ENCODE peak calls at places on chromosomes 2 and 18, in five cellular contexts. V is OCI-LY7, B is esophagus squamous epithelium, J is upper lobe of left lung, M is dorsolateral prefrontal cortex. W is an unnamed sample.

GRCh38 chr2:148615446-148615845 is 29.1 kb upstream of the EPC2 start:
- DNase-seq in V (no peak), B (no peak), J (no peak), M (peak; percentile 31), W (no peak)

GRCh38 chr2:144325086-144325485 is 194.8 kb downstream of the ZEB2 start:
- DNase-seq in M (no peak), J (no peak), B (no peak), V (peak; percentile 31), W (no peak)

GRCh38 chr2:134119117-134119671 is 134.7 kb upstream of the MGAT5 start:
- DNase-seq in B (no peak), M (no peak), J (no peak), V (peak; percentile 83), W (no peak)

GRCh38 chr2:189441709-189442074 is 418 bp downstream of the WDR75 start:
- DNase-seq in B (no peak), M (no peak), J (no peak), V (no peak), W (no peak)

GRCh38 chr2:241733391-241734207 is 831 bp upstream of the D2HGDH start:
- DNase-seq in B (no peak), M (no peak), J (no peak), V (no peak), W (no peak)

GRCh38 chr2:234463626-234464290 is 33.1 kb downstream of the ARL4C start:
- DNase-seq in B (no peak), V (no peak), J (peak; percentile 38), M (no peak), W (no peak)

GRCh38 chr18:30481871-30482270 is 560.7 kb downstream of the DSC3 start:
- DNase-seq in V (no peak), B (no peak), M (no peak), J (no peak), W (no peak)

GRCh38 chr2:77487074-77487803 is 34.9 kb downstream of the LRRTM4 start:
- DNase-seq in V (no peak), B (no peak), M (no peak), J (no peak), W (no peak)

GRCh38 chr2:3870222-3870621 is 166.8 kb downstream of the DCDC2C start:
- DNase-seq in V (no peak), B (no peak), M (no peak), J (no peak), W (no peak)

GRCh38 chr2:106536490-106536889 is 49.3 kb downstream of the CD8B2 start:
- DNase-seq in B (no peak), M (no peak), V (no peak), J (no peak), W (no peak)

GRCh38 chr2:88177556-88177955 is 7.4 kb downstream of the THNSL2 start:
- DNase-seq in B (no peak), M (no peak), J (no peak), V (no peak), W (no peak)

GRCh38 chr2:148546270-148546669 is 98.3 kb upstream of the EPC2 start:
- DNase-seq in J (peak; percentile 38), M (no peak), B (no peak), V (no peak), W (no peak)

GRCh38 chr2:215397632-215398341 is 38.1 kb downstream of the FN1 start:
- DNase-seq in B (no peak), J (peak; percentile 51), V (no peak), M (no peak), W (no peak)

GRCh38 chr18:28039078-28039477 is 137.9 kb downstream of the CDH2 start:
- DNase-seq in J (no peak), B (no peak), M (no peak), V (no peak), W (no peak)

GRCh38 chr18:57859314-57859713 is 56.2 kb upstream of the ATP8B1 start:
- DNase-seq in B (no peak), M (no peak), V (peak; percentile 4), J (no peak), W (no peak)

GRCh38 chr18:67402543-67402942 is 114.0 kb downstream of the DSEL start:
- DNase-seq in J (no peak), M (no peak), B (no peak), V (no peak), W (no peak)

GRCh38 chr2:169775765-169776482 is 22.7 kb upstream of the SSB start:
- DNase-seq in B (no peak), M (no peak), J (no peak), V (no peak), W (no peak)

GRCh38 chr18:5585653-5586052 is 41.9 kb upstream of the EPB41L3 start:
- DNase-seq in J (no peak), V (no peak), M (no peak), B (no peak), W (no peak)

GRCh38 chr18:53551868-53552426 is 672.5 kb downstream of the MBD2 start:
- DNase-seq in J (no peak), V (no peak), M (no peak), B (no peak), W (no peak)

GRCh38 chr18:23357992-23358594 is 95.0 kb upstream of the RIOK3 start:
- DNase-seq in J (peak; percentile 57), V (no peak), M (peak; percentile 33), B (no peak), W (no peak)

GRCh38 chr2:169039702-169040101 is 8.6 kb upstream of the ABCB11 start:
- DNase-seq in J (no peak), M (no peak), V (no peak), B (no peak), W (no peak)

GRCh38 chr2:62313433-62314227 is 117.7 kb downstream of the B3GNT2 start:
- DNase-seq in M (no peak), J (no peak), V (peak; percentile 53), B (no peak), W (no peak)

GRCh38 chr18:9466127-9466526 is 9.2 kb upstream of the RALBP1 start:
- DNase-seq in B (no peak), J (no peak), M (no peak), V (no peak), W (no peak)

GRCh38 chr18:9474103-9474982 is 970 bp upstream of the RALBP1 start:
- DNase-seq in B (no peak), M (no peak), V (no peak), J (no peak), W (no peak)

GRCh38 chr18:9466911-9467310 is 8.4 kb upstream of the RALBP1 start:
- DNase-seq in B (no peak), M (no peak), V (no peak), J (no peak), W (no peak)

GRCh38 chr18:9468998-9469397 is 6.3 kb upstream of the RALBP1 start:
- DNase-seq in V (no peak), J (no peak), M (no peak), B (no peak), W (no peak)

GRCh38 chr18:9469700-9470099 is 5.6 kb upstream of the RALBP1 start:
- DNase-seq in J (no peak), B (no peak), M (no peak), V (no peak), W (no peak)
- H3K4me3 ChIP-seq in J (no peak overlapping the region), B (no peak overlapping the region), M (no peak overlapping the region), V (no peak overlapping the region), W (no peak overlapping the region)

GRCh38 chr2:111663471-111663951 is 220.5 kb downstream of the ANAPC1 start:
- DNase-seq in B (no peak), V (no peak), M (no peak), J (no peak), W (no peak)

GRCh38 chr2:111664451-111664850 is 219.5 kb downstream of the ANAPC1 start:
- DNase-seq in B (no peak), V (no peak), M (no peak), J (no peak), W (no peak)

GRCh38 chr2:111661286-111661940 is 222.6 kb downstream of the ANAPC1 start:
- DNase-seq in V (no peak), B (no peak), J (no peak), M (no peak), W (no peak)

GRCh38 chr2:111662039-111662740 is 221.8 kb downstream of the ANAPC1 start:
- DNase-seq in J (no peak), V (no peak), B (no peak), M (no peak), W (no peak)

GRCh38 chr2:111662771-111663470 is 221.1 kb downstream of the ANAPC1 start:
- DNase-seq in V (no peak), M (no peak), B (no peak), J (no peak), W (no peak)
- H3K4me3 ChIP-seq in V (no peak overlapping the region), M (no peak overlapping the region), B (no peak overlapping the region), J (no peak overlapping the region), W (no peak overlapping the region)

GRCh38 chr2:97995734-97996624 is at the start of gene TMEM131:
- DNase-seq in V (peak; percentile 95), J (peak; percentile 92), M (peak; percentile 91), B (peak; percentile 79), W (peak; percentile 96)

GRCh38 chr2:97996679-97997078 is 931 bp upstream of the TMEM131 start:
- DNase-seq in B (no peak), V (no peak), M (no peak), J (no peak), W (no peak)

GRCh38 chr2:97999536-97999935 is 3.8 kb upstream of the TMEM131 start:
- DNase-seq in V (no peak), B (no peak), J (no peak), M (no peak), W (no peak)

GRCh38 chr2:97998431-97998830 is 2.7 kb upstream of the TMEM131 start:
- DNase-seq in V (no peak), B (no peak), M (no peak), J (no peak), W (no peak)

DNA sequence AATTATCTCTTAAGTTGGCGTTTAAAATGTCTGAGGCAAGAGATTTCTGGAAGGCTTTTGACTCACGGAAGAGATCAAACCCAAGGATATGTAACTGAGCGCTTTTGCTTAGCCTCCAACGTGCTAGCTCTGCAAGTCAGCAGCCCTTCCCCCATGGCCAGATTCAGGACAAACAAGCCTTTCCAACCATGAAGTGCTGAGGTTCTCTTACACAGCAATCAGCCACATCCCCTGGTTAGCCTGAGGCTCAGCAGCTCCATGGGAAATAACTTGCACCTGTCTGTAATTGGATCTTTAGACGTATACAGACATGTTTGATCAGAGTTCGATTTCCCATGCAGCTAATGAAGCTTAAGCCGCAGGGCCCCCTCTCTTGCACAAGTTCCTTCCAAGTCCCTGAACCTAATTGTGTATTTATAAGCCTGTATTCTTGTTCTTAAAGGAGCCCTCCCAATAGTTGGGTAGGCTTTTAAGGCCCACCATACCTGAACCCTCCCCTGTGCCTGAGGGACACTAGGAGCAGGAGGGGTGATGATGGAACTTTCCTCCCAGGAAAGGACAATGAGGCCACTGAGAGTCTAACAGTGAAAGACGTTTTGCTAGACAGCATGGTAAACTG is 2.1 kb upstream of the TMEM131 start:
- DNase-seq in V (no peak), M (no peak), J (no peak), B (no peak), W (no peak)
- H3K4me3 ChIP-seq in V (no peak overlapping the region), M (no peak overlapping the region), J (no peak overlapping the region), B (no peak overlapping the region), W (no peak overlapping the region)

GRCh38 chr2:126776701-126777619 is 121.0 kb downstream of the GYPC start:
- DNase-seq in V (peak; percentile 73), J (peak; percentile 81), M (peak; percentile 83), B (no peak), W (peak; percentile 89)

GRCh38 chr2:126774761-126775160 is 118.8 kb downstream of the GYPC start:
- DNase-seq in B (no peak), J (no peak), V (no peak), M (no peak), W (peak; percentile 30)

GRCh38 chr2:126777620-126777978 is 121.1 kb upstream of the TEX51 start:
- DNase-seq in M (no peak), B (no peak), J (no peak), V (no peak), W (no peak)

GRCh38 chr2:126775300-126775985 is 119.5 kb downstream of the GYPC start:
- DNase-seq in V (no peak), J (no peak), B (no peak), M (no peak), W (no peak)

GRCh38 chr2:126776255-126776654 is 120.3 kb downstream of the GYPC start:
- DNase-seq in B (no peak), V (no peak), M (no peak), J (no peak), W (no peak)
- H3K4me3 ChIP-seq in B (peak overlapping the region; percentile 47), V (no peak overlapping the region), M (no peak overlapping the region), J (peak overlapping the region; percentile 43), W (peak overlapping the region; percentile 48)